ENCODE peak calls at places on chromosome X, in ten cellular contexts. N, D, Y, A, J, U, W, G, Q and K are unnamed samples. For H3K4me1, the result is how much of the 10 kb centered on the place peaks cover.

GRCh38 chrX:70554081-70554480 is 109.4 kb downstream of the DLG3 start:
- DNase-seq in N (no peak), D (peak), Y (no peak), A (no peak), J (no peak), U (peak), W (peak), G (no peak), Q (no peak), K (no peak)

GRCh38 chrX:56788717-56789122 is 59.7 kb downstream of the NBDY start:
- DNase-seq in N (no peak), D (no peak), Y (peak), A (peak), J (no peak), U (no peak), W (no peak), G (no peak), Q (no peak), K (peak)

GRCh38 chrX:72461766-72462165 is 110.9 kb downstream of the HDAC8 start:
- DNase-seq in N (no peak), D (peak), Y (no peak), A (no peak), J (no peak), U (peak), W (no peak), G (no peak), Q (no peak), K (no peak)

GRCh38 chrX:141791856-141792255 is 46.3 kb upstream of the MAGEC3 start:
- DNase-seq in N (no peak), D (no peak), Y (no peak), A (no peak), J (no peak), U (no peak), W (no peak), G (no peak), Q (no peak), K (no peak)

GRCh38 chrX:26557691-26558321 is 341.8 kb downstream of the MAGEB5 start:
- DNase-seq in N (no peak), D (no peak), Y (no peak), A (no peak), J (no peak), U (no peak), W (no peak), G (no peak), Q (peak), K (peak)

GRCh38 chrX:79364306-79364705 is 2.8 kb downstream of the ITM2A start:
- DNase-seq in N (no peak), D (no peak), Y (no peak), A (no peak), J (no peak), U (no peak), W (no peak), G (no peak), Q (no peak), K (no peak)

GRCh38 chrX:68579810-68580209 is 67.7 kb upstream of the STARD8 start:
- DNase-seq in N (no peak), D (no peak), Y (no peak), A (no peak), J (no peak), U (no peak), W (no peak), G (no peak), Q (no peak), K (no peak)

GRCh38 chrX:49029876-49030275 is 13.3 kb downstream of the TFE3 start:
- DNase-seq in N (no peak), D (no peak), Y (no peak), A (no peak), J (no peak), U (no peak), W (no peak), G (no peak), Q (no peak), K (no peak)

GRCh38 chrX:100410083-100410590 is at the start of gene PCDH19:
- DNase-seq in N (no peak), D (peak), Y (peak), A (peak), J (peak), U (peak), W (peak), G (no peak), Q (peak), K (peak)

GRCh38 chrX:4179031-4179430 is 465.6 kb upstream of the PRKX start:
- DNase-seq in N (no peak), D (no peak), Y (no peak), A (no peak), J (no peak), U (no peak), W (no peak), G (no peak), Q (no peak), K (no peak)

GRCh38 chrX:151177141-151178027 is 1.0 kb downstream of the GPR50 start:
- DNase-seq in N (no peak), D (peak), Y (no peak), A (no peak), J (no peak), U (no peak), W (no peak), G (no peak), Q (no peak), K (no peak)

GRCh38 chrX:132967049-132967448 is 8.6 kb upstream of the HS6ST2 start:
- DNase-seq in N (no peak), D (no peak), Y (no peak), A (no peak), J (no peak), U (no peak), W (no peak), G (no peak), Q (no peak), K (no peak)

GRCh38 chrX:8273451-8273894 is 102.4 kb upstream of the VCX2 start:
- DNase-seq in N (no peak), D (peak), Y (no peak), A (no peak), J (no peak), U (peak), W (no peak), G (no peak), Q (no peak), K (no peak)

GRCh38 chrX:131816551-131817136 is 206.5 kb upstream of the STK26 start:
- DNase-seq in N (peak), D (peak), Y (peak), A (peak), J (peak), U (peak), W (peak), G (peak), Q (no peak), K (no peak)

GRCh38 chrX:30283456-30284200 is 25.6 kb downstream of the NR0B1 start:
- DNase-seq in N (no peak), D (peak), Y (no peak), A (no peak), J (no peak), U (peak), W (no peak), G (no peak), Q (no peak), K (no peak)

GRCh38 chrX:13659057-13659456 is 6.1 kb downstream of the TCEANC start:
- DNase-seq in N (no peak), D (peak), Y (no peak), A (no peak), J (no peak), U (peak), W (no peak), G (no peak), Q (no peak), K (no peak)

GRCh38 chrX:133415276-133416105 is at the start of gene GPC4:
- DNase-seq in N (no peak), D (peak), Y (peak), A (peak), J (peak), U (peak), W (no peak), G (no peak), Q (peak), K (peak)

GRCh38 chrX:72238183-72238582 is 644 bp downstream of the ERCC6L start:
- DNase-seq in N (no peak), D (no peak), Y (no peak), A (no peak), J (no peak), U (no peak), W (no peak), G (no peak), Q (no peak), K (no peak)

GRCh38 chrX:118455013-118455412 is 40.6 kb upstream of the DOCK11 start:
- DNase-seq in N (no peak), D (no peak), Y (no peak), A (no peak), J (no peak), U (no peak), W (no peak), G (no peak), Q (no peak), K (no peak)

GRCh38 chrX:113644426-113644825 is 803.8 kb upstream of the AMOT start:
- DNase-seq in N (no peak), D (peak), Y (no peak), A (no peak), J (no peak), U (peak), W (no peak), G (no peak), Q (no peak), K (no peak)

GRCh38 chrX:110671068-110671803 is 124.4 kb downstream of the CHRDL1 start:
- DNase-seq in N (no peak), D (peak), Y (no peak), A (no peak), J (no peak), U (peak), W (no peak), G (no peak), Q (no peak), K (no peak)

GRCh38 chrX:19599253-19599652 is 83.9 kb upstream of the MAP3K15 start:
- DNase-seq in N (no peak), D (no peak), Y (no peak), A (no peak), J (no peak), U (no peak), W (no peak), G (peak), Q (no peak), K (no peak)

GRCh38 chrX:114626323-114626722 is 42.4 kb downstream of the HTR2C start:
- DNase-seq in N (no peak), D (peak), Y (no peak), A (no peak), J (no peak), U (no peak), W (peak), G (no peak), Q (no peak), K (no peak)

GRCh38 chrX:15563056-15563455 is 37.7 kb downstream of the ACE2 start:
- DNase-seq in N (no peak), D (no peak), Y (no peak), A (no peak), J (no peak), U (no peak), W (no peak), G (no peak), Q (no peak), K (no peak)

DNA sequence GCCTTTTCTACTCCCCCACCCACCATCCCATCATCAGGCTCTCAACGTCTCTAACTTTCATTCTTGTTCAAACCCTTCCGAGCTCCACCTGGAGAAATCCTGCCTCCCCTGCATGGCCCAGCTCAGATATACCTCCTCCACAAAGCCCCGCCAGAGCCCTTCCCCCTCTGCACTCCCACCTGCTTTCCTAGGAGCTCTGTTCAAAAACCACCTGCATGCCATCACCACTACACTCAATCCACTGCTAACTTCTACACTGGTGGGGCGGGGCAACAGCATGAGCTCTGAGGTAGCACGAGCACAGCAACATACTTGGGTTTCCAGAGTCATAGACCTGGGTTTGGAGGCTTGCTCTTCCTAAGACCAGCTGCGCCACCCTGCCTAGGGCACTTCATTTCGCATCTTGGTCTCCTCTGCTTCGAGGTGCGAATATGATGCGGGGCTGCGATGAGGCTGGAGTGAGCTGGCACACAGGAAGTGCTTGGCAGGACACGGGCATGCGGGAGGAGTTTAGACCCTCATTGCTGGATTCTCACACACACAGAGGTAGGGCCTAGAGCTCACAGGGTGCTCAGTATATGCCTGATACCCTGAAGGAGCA is 3.5 kb downstream of the SASH3 start:
- DNase-seq in N (no peak), D (no peak), Y (no peak), A (no peak), J (no peak), U (no peak), W (peak), G (no peak), Q (no peak), K (no peak)
- H3K4me3 ChIP-seq in N (peak), D (no peak), Y (no peak), A (no peak), J (no peak), U (no peak), W (peak), G (peak), Q (no peak), K (no peak)

GRCh38 chrX:40155617-40156471 is 58.1 kb upstream of the BCOR start:
- DNase-seq in N (no peak), D (no peak), Y (no peak), A (no peak), J (no peak), U (no peak), W (no peak), G (no peak), Q (no peak), K (peak)

GRCh38 chrX:40156472-40157227 is 58.9 kb upstream of the BCOR start:
- DNase-seq in N (no peak), D (no peak), Y (no peak), A (no peak), J (no peak), U (no peak), W (no peak), G (no peak), Q (no peak), K (peak)

GRCh38 chrX:40154229-40154852 is 56.6 kb upstream of the BCOR start:
- DNase-seq in N (no peak), D (no peak), Y (no peak), A (peak), J (peak), U (no peak), W (no peak), G (no peak), Q (no peak), K (peak)

GRCh38 chrX:40153335-40154221 is 55.8 kb upstream of the BCOR start:
- DNase-seq in N (no peak), D (no peak), Y (no peak), A (peak), J (no peak), U (no peak), W (peak), G (peak), Q (peak), K (peak)

DNA sequence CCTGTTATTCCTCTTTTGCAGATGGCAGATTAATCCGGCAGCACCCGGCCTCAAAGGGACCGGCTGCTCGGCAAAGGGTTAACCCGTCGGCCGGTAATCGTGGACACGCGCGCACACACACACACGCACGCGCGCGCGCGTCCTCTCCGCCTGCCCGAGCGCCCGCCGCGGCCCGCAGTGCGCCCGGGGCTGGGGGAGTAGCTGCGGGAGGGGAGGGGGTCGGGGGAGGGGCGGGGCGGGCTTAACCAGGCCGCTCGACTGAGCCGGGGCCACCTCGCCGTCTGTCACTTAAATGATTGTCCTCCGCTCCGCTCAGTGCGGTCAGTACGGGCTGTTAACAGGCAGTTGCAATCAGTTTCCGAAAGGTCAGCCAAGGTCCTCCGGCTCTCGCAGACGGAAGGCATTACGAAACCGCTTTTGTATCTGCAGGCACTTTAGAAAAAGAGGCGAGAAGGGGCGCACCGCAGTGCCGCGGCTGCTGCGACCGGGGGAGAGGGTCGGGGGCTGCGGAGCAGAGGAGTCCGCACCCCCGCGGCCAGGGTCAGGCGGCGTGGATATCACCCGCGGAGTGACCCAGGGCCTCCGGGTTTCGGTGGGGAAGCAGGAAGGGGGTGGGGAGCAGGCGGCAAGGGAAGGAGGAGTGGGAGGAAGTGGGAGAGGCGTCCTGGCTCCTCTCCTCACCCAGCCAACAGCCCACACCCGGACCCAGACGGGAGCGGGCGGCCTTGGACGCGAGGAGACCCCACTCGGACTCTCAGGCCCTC is 57.3 kb upstream of the BCOR start:
- DNase-seq in N (no peak), D (no peak), Y (peak), A (peak), J (peak), U (no peak), W (no peak), G (no peak), Q (peak), K (peak)
- H3K4me1 ChIP-seq in N (under half), D (under half), Y (under half), A (under half), J (half or more), U (under half), W (under half), G (under half), Q (under half), K (under half)

DNA sequence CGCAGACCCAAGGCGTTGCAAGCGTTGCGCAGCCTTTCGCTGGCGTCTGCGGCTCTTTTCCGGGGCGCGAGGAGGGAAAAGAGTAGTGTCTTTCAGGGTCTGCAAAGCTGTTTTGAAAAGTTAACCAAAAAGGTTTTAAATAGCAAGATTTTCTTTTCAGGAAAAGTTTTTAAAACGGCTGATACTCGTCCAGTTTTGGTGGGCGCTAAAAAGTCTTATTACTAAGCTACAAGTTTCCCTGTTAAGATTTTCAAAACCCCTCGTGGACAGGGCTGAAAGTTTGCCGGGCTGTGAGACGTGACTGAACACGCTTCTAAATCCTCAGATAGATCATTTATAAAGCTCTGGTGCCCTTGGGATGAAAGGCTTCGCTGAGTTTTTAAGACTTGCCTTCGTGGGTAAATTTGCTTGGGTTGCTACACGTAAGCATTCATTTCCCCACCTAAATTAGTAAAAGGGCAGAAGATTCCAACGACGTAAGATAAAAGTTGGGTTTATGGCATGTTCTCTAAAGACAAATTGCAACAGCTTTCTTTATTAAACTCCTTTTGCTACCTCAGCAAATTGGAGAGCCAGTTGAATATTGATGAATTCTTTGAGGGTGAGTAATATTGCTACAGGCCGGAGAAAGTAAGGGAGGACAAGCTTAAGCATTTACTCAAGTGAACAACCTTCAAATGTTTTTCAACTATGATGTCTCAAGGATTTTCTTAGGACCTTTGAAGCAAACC is 91.6 kb downstream of the HPRT1 start:
- DNase-seq in N (no peak), D (peak), Y (no peak), A (no peak), J (no peak), U (peak), W (no peak), G (no peak), Q (no peak), K (no peak)
- H3K27ac ChIP-seq in N (no peak), D (peak), Y (peak), A (no peak), J (no peak), U (peak), W (no peak), G (no peak), Q (no peak), K (no peak)

GRCh38 chrX:120752431-120753128 is 122.7 kb upstream of the C1GALT1C1 start:
- DNase-seq in N (no peak), D (no peak), Y (no peak), A (no peak), J (no peak), U (no peak), W (peak), G (no peak), Q (no peak), K (no peak)
- H3K4me3 ChIP-seq in N (no peak), D (no peak), Y (no peak), A (no peak), J (no peak), U (no peak), W (no peak), G (no peak), Q (no peak), K (no peak)

GRCh38 chrX:7084841-7085240 is 62.7 kb upstream of the STS start:
- DNase-seq in N (no peak), D (no peak), Y (no peak), A (no peak), J (no peak), U (no peak), W (no peak), G (no peak), Q (no peak), K (no peak)

GRCh38 chrX:7086384-7086783 is 61.1 kb upstream of the STS start:
- DNase-seq in N (no peak), D (peak), Y (no peak), A (no peak), J (no peak), U (peak), W (no peak), G (no peak), Q (no peak), K (no peak)

GRCh38 chrX:7083021-7083420 is 64.5 kb upstream of the STS start:
- DNase-seq in N (no peak), D (no peak), Y (no peak), A (no peak), J (no peak), U (no peak), W (no peak), G (no peak), Q (no peak), K (no peak)

GRCh38 chrX:7085879-7086278 is 61.6 kb upstream of the STS start:
- DNase-seq in N (no peak), D (no peak), Y (no peak), A (no peak), J (no peak), U (no peak), W (no peak), G (no peak), Q (no peak), K (no peak)

DNA sequence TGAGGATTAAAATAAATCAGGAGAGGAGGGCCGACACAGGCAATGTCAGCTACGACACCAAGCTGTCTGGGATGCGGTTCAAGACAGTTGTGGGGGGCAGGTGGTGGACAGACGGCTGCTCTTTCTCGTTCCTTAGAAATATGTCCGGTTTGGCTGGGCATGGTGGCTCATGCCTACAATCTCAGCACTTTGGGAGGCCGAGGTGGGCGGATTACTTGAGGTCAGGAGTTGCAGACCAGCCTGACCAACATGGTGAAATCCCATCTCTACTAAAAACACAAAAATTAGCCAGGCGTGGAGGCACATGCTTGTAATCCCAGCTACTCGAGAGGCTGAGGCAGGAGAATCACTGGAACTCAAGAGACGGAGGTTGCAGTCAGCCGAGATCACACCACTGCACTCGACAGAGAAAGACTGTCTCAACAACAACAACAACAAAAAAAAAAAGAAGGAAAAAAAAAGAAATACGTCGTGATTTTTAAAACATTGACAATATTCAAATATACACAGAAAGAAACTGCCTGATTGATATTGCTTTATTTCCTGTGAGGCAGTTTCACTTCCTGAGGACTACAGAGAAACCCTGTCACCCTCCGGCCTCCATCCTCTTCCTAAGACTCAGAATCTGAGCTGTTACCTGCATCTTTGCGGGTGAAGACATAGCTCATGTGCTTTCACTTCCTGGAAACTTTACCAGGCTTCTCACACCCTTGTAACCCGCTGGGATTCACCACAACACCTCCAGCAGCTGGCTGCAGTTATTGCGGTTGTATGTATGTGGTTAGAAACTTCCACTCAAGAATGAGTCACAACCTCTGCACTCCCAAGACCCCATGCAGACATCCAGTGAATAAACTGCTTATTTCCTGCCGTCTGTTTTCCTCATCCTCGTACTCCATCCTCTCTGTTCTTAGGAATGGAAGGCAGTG is 63.8 kb upstream of the STS start:
- DNase-seq in N (peak), D (peak), Y (no peak), A (no peak), J (no peak), U (peak), W (peak), G (peak), Q (no peak), K (no peak)
- H3K4me1 ChIP-seq in N (under half), D (under half), Y (under half), A (under half), J (under half), U (under half), W (under half), G (under half), Q (under half), K (under half)